ENCODE peak calls at places on chromosomes 4 and X, in six cellular contexts. O is brain microvascular endothelial cell, Y is nephron progenitor cell, K is cardiac muscle cell, P is left lung, F is astrocyte of the spinal cord. N is an unnamed sample.

GRCh38 chr4:169200361-169201030 is 70.3 kb downstream of the SH3RF1 start:
- DNase-seq in K (no peak), P (no peak), Y (no peak), F (no peak), O (no peak), N (no peak)

GRCh38 chrX:72716766-72717165 is 2.7 kb upstream of the PHKA1 start:
- DNase-seq in K (no peak), F (no peak), Y (no peak), O (no peak), P (no peak), N (no peak)

GRCh38 chrX:46722742-46723568 is 36.0 kb downstream of the SLC9A7 start:
- DNase-seq in K (no peak), Y (no peak), F (no peak), P (no peak), O (no peak), N (no peak)

GRCh38 chrX:132467029-132467428 is 21.8 kb downstream of the MBNL3 start:
- DNase-seq in F (no peak), K (peak), P (no peak), Y (no peak), O (no peak), N (no peak)

GRCh38 chr4:186727977-186728519 is 4.4 kb upstream of the FAT1 start:
- DNase-seq in F (peak), P (no peak), K (peak), O (no peak), Y (peak), N (no peak)

GRCh38 chrX:105803891-105804290 is 18.4 kb upstream of the NRK start:
- DNase-seq in F (no peak), P (no peak), O (no peak), K (no peak), Y (no peak), N (no peak)

GRCh38 chr4:63700569-63700968 is 708.7 kb downstream of the TECRL start:
- DNase-seq in K (no peak), O (no peak), F (no peak), P (peak), Y (no peak), N (no peak)

GRCh38 chrX:125895518-125895917 is 270.6 kb downstream of the DCAF12L2 start:
- DNase-seq in K (no peak), O (no peak), Y (no peak), F (no peak), P (no peak), N (no peak)

GRCh38 chrX:96715412-96715940 is 30.8 kb downstream of the DIAPH2 start:
- DNase-seq in O (no peak), Y (no peak), F (no peak), P (no peak), K (no peak), N (no peak)

GRCh38 chr4:46993075-46994006 is at the start of gene GABRA4:
- DNase-seq in K (no peak), P (peak), Y (peak), F (peak), O (no peak), N (peak)

GRCh38 chrX:118795528-118795927 is 28.1 kb upstream of the ZCCHC12 start:
- DNase-seq in P (no peak), Y (no peak), O (no peak), K (peak), F (no peak), N (no peak)

GRCh38 chrX:104105863-104106262 is 6.5 kb upstream of the ZCCHC18 start:
- DNase-seq in K (no peak), O (no peak), Y (no peak), F (no peak), P (no peak), N (no peak)

GRCh38 chrX:46308106-46308505 is 237.1 kb downstream of the ZNF674 start:
- DNase-seq in Y (no peak), F (no peak), P (no peak), O (no peak), K (no peak), N (no peak)

GRCh38 chrX:136063340-136064079 is 78.3 kb downstream of the SLC9A6 start:
- DNase-seq in K (peak), Y (no peak), O (peak), F (peak), P (no peak), N (no peak)

GRCh38 chrX:154012336-154012991 is 7.2 kb downstream of the IRAK1 start:
- DNase-seq in O (no peak), Y (no peak), F (no peak), P (peak), K (peak), N (no peak)

GRCh38 chr4:14233126-14233525 is 605.6 kb upstream of the BOD1L1 start:
- DNase-seq in K (peak), P (no peak), F (peak), Y (no peak), O (no peak), N (no peak)

GRCh38 chrX:129759576-129760061 is 20.1 kb upstream of the SASH3 start:
- DNase-seq in F (peak), K (peak), Y (no peak), O (peak), P (peak), N (no peak)

GRCh38 chr4:153408932-153409331 is 57.2 kb upstream of the TMEM131L start:
- DNase-seq in F (no peak), Y (no peak), P (no peak), O (no peak), K (no peak), N (no peak)

GRCh38 chrX:69031971-69032391 is 133.3 kb downstream of the PJA1 start:
- DNase-seq in F (no peak), K (peak), O (no peak), P (no peak), Y (no peak), N (no peak)

GRCh38 chr4:76758290-76758882 is 139.6 kb downstream of the SOWAHB start:
- DNase-seq in P (no peak), F (peak), K (peak), Y (no peak), O (peak), N (peak)

GRCh38 chr4:80192937-80193336 is 4.4 kb upstream of the PRDM8 start:
- DNase-seq in K (peak), Y (no peak), O (no peak), F (peak), P (no peak), N (no peak)

GRCh38 chr4:82429728-82430192 is 502 bp downstream of the HNRNPDL start:
- DNase-seq in P (peak), O (peak), F (no peak), Y (no peak), K (no peak), N (no peak)

GRCh38 chrX:21479695-21480280 is 105.6 kb downstream of the CNKSR2 start:
- DNase-seq in F (peak), Y (peak), K (peak), O (peak), P (no peak), N (no peak)

DNA sequence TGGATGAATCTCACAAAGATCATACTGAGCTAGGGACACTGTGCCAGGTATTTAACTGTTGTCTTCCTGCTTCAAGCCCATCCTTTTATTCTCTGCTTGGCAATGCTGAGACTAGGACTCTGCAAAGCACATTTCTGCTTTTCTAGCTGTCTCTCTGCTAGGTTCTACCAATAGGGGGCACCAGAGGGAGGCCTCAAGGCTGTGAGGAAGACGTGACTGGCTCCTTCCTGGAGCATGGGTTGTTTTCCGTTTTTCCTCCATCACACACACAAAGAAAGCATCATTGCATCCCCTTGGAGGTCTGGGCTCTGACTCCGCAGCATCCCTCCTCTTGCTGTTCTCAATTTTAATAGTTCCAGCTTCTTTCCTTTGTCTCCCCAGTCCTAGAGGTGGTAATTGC is 10.9 kb upstream of the DCTD start:
- DNase-seq in F (no peak), Y (no peak), K (no peak), P (no peak), O (no peak), N (no peak)
- TF ChIP-seq CTCF in F (no peak), Y (peak), K (peak), P (no peak), O (peak), N (peak)

DNA sequence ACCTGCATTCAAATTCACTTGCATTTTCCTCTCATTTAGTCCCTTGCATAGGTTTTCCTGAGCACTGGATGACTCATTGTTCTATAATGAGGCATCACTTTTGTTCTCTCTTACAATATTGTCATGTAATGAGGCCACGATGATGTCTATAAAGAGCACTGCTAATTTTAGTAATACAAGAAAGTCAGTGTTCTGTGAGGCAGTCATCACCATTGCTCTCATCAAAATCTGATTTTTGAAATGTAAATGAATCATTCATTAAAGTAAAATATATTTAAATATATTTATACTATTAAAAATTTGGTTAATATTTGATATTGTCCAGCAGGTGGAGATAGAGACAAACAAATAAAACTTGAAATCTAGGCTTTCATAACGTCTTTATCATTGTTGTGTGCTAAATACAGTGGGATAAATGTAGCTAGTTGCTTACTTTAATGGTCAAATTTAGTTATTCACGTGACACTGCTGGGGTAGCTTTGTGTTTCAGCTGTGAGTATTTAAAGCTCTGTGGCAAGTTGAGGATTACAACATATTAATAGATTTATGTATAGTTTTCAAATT is 15.4 kb downstream of the HMGB2 start:
- DNase-seq in Y (no peak), F (peak), O (no peak), K (peak), P (no peak), N (no peak)
- TF ChIP-seq CTCF in Y (peak), F (peak), O (no peak), K (peak), P (no peak), N (peak)

GRCh38 chr4:72911316-72911715 is 158.2 kb downstream of the COX18 start:
- DNase-seq in Y (no peak), K (no peak), P (no peak), O (no peak), F (no peak), N (no peak)

DNA sequence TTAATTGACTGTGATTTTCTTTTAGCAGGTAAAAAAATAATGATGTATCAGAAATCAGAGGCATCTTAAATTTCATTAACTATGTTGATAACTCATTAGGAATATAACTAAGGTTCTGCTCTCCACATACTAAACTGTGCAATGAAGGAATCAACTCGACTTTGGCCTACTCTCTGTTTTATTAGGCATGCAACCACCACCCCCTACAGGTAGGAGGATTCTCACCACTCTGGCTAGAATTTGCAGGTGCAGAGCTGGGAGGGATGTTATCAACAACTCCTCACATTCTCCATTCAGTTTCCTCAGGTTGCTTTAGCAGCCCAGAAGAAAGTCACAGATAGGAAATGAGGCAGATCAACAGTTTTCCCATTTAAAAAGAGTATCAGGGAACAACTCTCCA is 160.1 kb downstream of the COX18 start:
- DNase-seq in O (no peak), K (peak), Y (no peak), F (no peak), P (no peak), N (no peak)
- TF ChIP-seq CTCF in O (peak), K (peak), Y (peak), F (peak), P (no peak), N (peak)

GRCh38 chrX:149903889-149904748 is 23.1 kb downstream of the MAGEA8 start:
- DNase-seq in P (no peak), Y (no peak), K (peak), O (peak), F (peak), N (no peak)
- TF ChIP-seq CTCF in P (no peak), Y (no peak), K (peak), O (peak), F (peak), N (peak)

GRCh38 chr4:87985887-87986200 is 10.3 kb downstream of the SPP1 start:
- DNase-seq in P (no peak), O (no peak), Y (no peak), K (no peak), F (no peak), N (no peak)
- TF ChIP-seq CTCF in P (no peak), O (no peak), Y (peak), K (no peak), F (no peak), N (no peak)

GRCh38 chr4:54228563-54229501 is at the start of gene PDGFRA:
- DNase-seq in F (peak), O (peak), Y (peak), K (peak), P (no peak), N (no peak)

GRCh38 chr4:54227261-54228063 is 1.6 kb upstream of the PDGFRA start:
- DNase-seq in Y (peak), K (peak), O (peak), P (no peak), F (peak), N (peak)

GRCh38 chr4:54229631-54230478 is 762 bp downstream of the PDGFRA start:
- DNase-seq in F (peak), K (peak), P (peak), Y (peak), O (peak), N (no peak)

GRCh38 chr4:54226399-54227260 is 2.5 kb upstream of the PDGFRA start:
- DNase-seq in K (peak), Y (peak), O (peak), P (peak), F (peak), N (no peak)

GRCh38 chr4:54228064-54228527 is 997 bp upstream of the PDGFRA start:
- DNase-seq in P (peak), Y (peak), O (peak), K (peak), F (peak), N (peak)
- TF ChIP-seq CTCF in P (peak), Y (peak), O (peak), K (peak), F (peak), N (peak)

GRCh38 chr4:8192748-8193738 is 6.0 kb upstream of the SH3TC1 start:
- DNase-seq in K (peak), P (peak), F (peak), O (peak), Y (peak), N (no peak)
- TF ChIP-seq CTCF in K (no peak), P (no peak), F (peak), O (peak), Y (no peak), N (no peak)

DNA sequence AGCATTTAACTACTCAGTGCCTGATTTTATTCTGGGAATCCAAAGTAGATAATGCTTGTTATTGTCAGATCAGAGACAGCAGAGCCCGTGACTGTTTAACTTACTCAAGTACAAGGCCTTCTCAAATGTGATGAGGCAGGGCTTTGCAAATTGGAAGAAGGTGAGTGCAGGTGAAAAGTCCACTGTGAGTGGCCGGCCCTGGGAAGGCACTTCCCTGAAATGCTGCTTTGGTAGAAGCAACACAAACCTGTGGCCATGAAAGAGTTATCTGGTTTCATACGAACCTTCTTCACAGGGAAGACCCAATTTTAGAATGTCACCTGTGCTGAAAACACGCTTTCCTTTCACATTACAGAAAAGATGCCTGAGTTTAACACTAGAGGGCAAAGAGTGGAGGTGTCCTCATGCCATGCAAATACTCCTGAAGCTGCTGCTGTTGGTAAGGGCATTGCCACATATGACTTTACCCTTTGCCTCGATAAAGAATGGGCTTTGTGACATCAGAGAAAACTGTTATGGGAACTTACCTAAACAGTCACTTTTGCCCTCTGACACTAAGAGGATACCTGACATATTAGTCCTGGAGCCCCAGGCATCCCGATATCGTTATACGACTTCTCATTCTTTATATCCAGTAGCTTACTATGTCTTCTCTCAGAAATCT is 8.0 kb downstream of the PPARGC1A start:
- DNase-seq in O (no peak), K (no peak), P (no peak), Y (no peak), F (no peak), N (no peak)
- TF ChIP-seq CTCF in O (peak), K (no peak), P (no peak), Y (no peak), F (no peak), N (peak)